ENCODE peak calls at places on chromosomes 7 and 10, in seven cellular contexts. Z is astrocyte, X is heart right ventricle, V is ovary, H is stomach, D is testis, K is PC-9. L is an unnamed sample. For H3K4me1, the result is how much of the 10 kb centered on the place peaks cover.

GRCh38 chr7:78017621-78018100 is 219.1 kb downstream of the PHTF2 start:
- DNase-seq in H (no peak), V (no peak), X (no peak), K (no peak), D (no peak), Z (no peak), L (no peak)

GRCh38 chr7:100852048-100852872 is at the start of gene SLC12A9:
- DNase-seq in K (peak), Z (peak), D (peak), H (peak), V (peak), X (peak), L (peak)

GRCh38 chr7:84204655-84205054 is 10.1 kb upstream of the SEMA3A start:
- DNase-seq in V (no peak), H (no peak), K (no peak), X (no peak), D (no peak), Z (peak), L (no peak)

GRCh38 chr7:149778696-149779501 is 5.5 kb upstream of the ZNF467 start:
- DNase-seq in V (no peak), K (no peak), H (no peak), D (no peak), X (no peak), Z (no peak), L (no peak)

GRCh38 chr7:1512781-1513656 is 8.8 kb upstream of the INTS1 start:
- DNase-seq in X (peak), K (peak), H (peak), Z (peak), D (no peak), V (no peak), L (peak)

GRCh38 chr7:31788445-31788844 is 101.4 kb downstream of the PPP1R17 start:
- DNase-seq in K (no peak), Z (peak), H (no peak), D (no peak), V (no peak), X (no peak), L (no peak)

GRCh38 chr7:27142562-27143021 is 889 bp downstream of the HOXA5 start:
- DNase-seq in H (no peak), X (no peak), V (no peak), Z (no peak), K (no peak), D (peak), L (no peak)

GRCh38 chr7:41702635-41703371 is at the start of gene INHBA:
- DNase-seq in X (peak), K (peak), D (no peak), Z (peak), V (no peak), H (no peak), L (peak)

GRCh38 chr7:130994378-130995115 is 260.5 kb upstream of the KLF14 start:
- DNase-seq in K (no peak), Z (peak), D (peak), H (peak), X (peak), V (peak), L (no peak)

GRCh38 chr10:97676770-97677581 is 10.1 kb downstream of the AVPI1 start:
- DNase-seq in K (peak), X (no peak), D (peak), V (no peak), H (peak), Z (no peak), L (peak)

GRCh38 chr7:93092757-93093370 is 24.9 kb downstream of the SAMD9 start:
- DNase-seq in X (no peak), V (no peak), K (no peak), D (no peak), Z (peak), H (no peak), L (peak)

GRCh38 chr10:100864981-100865380 is 47.8 kb upstream of the SLF2 start:
- DNase-seq in X (no peak), V (no peak), Z (no peak), H (peak), D (no peak), K (no peak), L (no peak)

GRCh38 chr10:124092270-124093075 is 925 bp downstream of the CHST15 start:
- DNase-seq in X (peak), H (peak), D (peak), K (peak), Z (peak), V (peak), L (peak)

GRCh38 chr10:122142652-122143237 is 128.4 kb upstream of the BTBD16 start:
- DNase-seq in V (no peak), H (peak), Z (no peak), K (no peak), X (peak), D (peak), L (no peak)

GRCh38 chr10:78742406-78742729 is 326.4 kb upstream of the ZMIZ1 start:
- DNase-seq in X (no peak), K (no peak), Z (no peak), V (no peak), H (no peak), D (no peak), L (no peak)
- H3K4me1 ChIP-seq in X (half or more), K (under half), Z (under half), V (under half), H (under half), D (under half), L (under half)

DNA sequence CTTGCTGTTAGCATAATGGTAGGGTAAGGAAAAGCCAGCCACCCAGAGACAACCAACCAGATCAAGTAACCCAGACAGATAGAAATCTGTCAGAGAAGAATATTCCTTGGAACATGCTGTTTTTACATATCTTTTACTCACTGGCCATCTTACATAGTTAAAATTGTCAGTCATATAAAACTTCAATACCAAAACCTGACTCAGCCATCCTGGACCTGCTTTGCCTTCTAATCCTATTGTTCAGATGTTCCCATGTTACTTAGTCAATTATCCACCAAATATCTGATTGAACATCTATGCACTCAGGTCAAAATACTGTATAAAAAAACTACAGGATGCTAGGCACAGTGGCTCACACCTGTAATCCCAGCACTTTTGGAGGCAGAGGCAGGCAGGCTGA is 466.5 kb upstream of the NRP1 start:
- DNase-seq in V (no peak), K (no peak), H (no peak), X (no peak), Z (no peak), D (no peak), L (peak)
- H3K4me1 ChIP-seq in V (under half), K (under half), H (under half), X (under half), Z (under half), D (under half), L (under half)

GRCh38 chr10:71831646-71832552 is 19.2 kb downstream of the PSAP start:
- DNase-seq in K (peak), Z (peak), H (peak), D (no peak), V (no peak), X (no peak), L (peak)

GRCh38 chr10:71835671-71836593 is 15.1 kb downstream of the PSAP start:
- DNase-seq in Z (peak), V (peak), X (peak), H (peak), K (no peak), D (peak), L (no peak)

GRCh38 chr10:71834343-71834674 is 16.7 kb downstream of the PSAP start:
- DNase-seq in V (no peak), H (no peak), X (no peak), D (no peak), Z (no peak), K (no peak), L (no peak)

GRCh38 chr10:71832967-71833366 is 18.1 kb downstream of the PSAP start:
- DNase-seq in X (no peak), H (no peak), V (no peak), Z (no peak), K (no peak), D (no peak), L (no peak)

DNA sequence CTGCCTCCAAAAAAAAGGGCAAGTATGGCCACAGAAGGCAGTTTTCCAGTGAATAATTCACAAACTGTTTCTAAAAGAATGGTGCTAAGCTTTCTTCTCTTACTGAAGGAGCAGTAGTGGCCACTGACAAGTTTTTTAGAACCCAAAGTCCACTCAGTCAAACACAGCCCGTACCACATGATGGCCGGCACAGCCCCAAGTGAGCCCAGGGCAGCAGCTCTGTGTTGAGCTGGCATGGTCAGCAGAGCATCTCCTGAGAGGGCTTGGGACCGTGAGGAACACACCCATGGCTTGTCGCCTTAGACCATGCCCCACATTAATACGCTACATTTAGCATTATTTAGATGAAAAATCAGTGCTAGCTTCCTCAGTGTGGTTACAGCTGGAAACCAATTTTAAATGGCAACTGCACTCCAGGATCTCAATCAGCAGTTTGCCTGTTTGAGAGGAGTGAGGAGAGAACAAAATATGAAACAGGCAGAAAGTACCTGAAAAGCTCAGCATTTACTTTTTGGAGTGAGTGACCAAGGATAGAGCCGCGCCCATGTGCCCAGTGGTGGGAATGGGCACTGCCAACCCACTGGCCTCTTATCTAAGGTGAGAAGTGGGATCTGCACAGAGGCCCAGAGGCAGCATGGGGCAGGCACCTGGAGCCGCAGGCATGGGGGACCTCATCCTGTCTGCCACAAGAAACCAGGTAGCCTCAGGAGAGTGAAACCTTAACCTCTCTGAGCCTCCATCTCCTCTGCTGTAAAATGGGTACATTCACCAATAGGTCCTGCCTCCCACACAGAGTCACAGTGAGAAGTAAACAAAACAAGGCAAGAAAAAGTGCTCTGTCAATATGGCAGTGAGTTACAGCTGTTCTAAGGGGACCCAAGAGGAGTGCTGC is 17.4 kb downstream of the PSAP start:
- DNase-seq in Z (no peak), K (no peak), X (no peak), D (no peak), V (no peak), H (no peak), L (no peak)
- H3K4me1 ChIP-seq in Z (under half), K (under half), X (half or more), D (under half), V (under half), H (under half), L (under half)

DNA sequence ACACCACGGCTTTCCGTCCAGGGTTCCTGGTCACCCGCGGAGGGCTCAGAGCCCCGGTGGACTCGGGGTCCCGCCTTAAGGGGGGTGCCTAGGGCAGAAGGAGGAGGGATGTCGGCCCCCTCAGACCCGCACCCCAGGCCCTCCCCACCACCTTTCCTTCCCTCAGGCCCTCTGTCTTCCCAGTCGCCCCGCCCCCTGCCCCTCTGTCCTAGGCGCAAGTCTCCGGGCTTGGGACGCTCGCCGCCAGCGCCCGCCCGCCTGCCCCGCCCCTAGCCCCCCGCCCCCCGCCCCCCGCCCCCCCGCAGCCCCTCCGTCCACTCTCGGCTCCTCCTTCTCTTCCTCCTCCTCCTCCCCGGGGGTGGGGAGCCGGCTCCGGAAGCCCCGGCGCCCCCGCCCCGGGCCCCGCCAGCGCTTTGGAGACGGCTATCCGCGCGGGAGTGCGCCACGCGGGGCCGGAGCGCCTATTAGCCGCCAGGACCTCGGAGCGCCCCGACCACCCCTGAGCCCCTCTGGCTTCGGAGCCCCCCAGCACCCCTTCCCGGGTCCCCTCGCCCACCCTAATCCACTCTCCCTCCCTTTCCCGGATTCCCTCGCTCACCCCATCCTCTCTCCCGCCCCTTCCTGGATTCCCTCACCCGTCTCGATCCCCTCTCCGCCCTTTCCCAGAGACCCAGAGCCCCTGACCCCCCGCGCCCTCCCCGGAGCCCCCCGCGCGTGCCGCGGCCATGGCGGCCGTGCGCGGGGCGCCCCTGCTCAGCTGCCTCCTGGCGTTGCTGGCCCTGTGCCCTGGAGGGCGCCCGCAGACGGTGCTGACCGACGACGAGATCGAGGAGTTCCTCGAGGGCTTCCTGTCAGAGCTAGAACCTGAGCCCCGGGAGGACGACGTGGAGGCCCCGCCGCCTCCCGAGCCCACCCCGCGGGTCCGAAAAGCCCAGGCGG is at the start of gene AEBP1:
- DNase-seq in Z (peak), H (no peak), D (no peak), K (no peak), V (peak), X (peak), L (no peak)
- H3K4me1 ChIP-seq in Z (under half), H (under half), D (under half), K (under half), V (under half), X (under half), L (under half)

GRCh38 chr10:49056356-49056755 is 59.0 kb downstream of the VSTM4 start:
- DNase-seq in D (no peak), V (no peak), Z (no peak), K (no peak), H (no peak), X (no peak), L (no peak)
- H3K4me1 ChIP-seq in D (half or more), V (under half), Z (under half), K (under half), H (under half), X (half or more), L (under half)

GRCh38 chr7:102942883-102943261 is 30.1 kb downstream of the LRRC17 start:
- DNase-seq in H (no peak), X (no peak), D (no peak), V (no peak), K (no peak), Z (no peak), L (no peak)

GRCh38 chr7:102943425-102944169 is 30.8 kb downstream of the LRRC17 start:
- DNase-seq in D (no peak), Z (no peak), V (no peak), X (no peak), K (no peak), H (no peak), L (no peak)

GRCh38 chr7:102938679-102939078 is 25.9 kb downstream of the LRRC17 start:
- DNase-seq in H (no peak), K (no peak), D (no peak), Z (no peak), V (no peak), X (no peak), L (no peak)

GRCh38 chr7:102944241-102944640 is 31.4 kb downstream of the LRRC17 start:
- DNase-seq in D (no peak), K (no peak), X (no peak), H (no peak), Z (peak), V (no peak), L (no peak)

DNA sequence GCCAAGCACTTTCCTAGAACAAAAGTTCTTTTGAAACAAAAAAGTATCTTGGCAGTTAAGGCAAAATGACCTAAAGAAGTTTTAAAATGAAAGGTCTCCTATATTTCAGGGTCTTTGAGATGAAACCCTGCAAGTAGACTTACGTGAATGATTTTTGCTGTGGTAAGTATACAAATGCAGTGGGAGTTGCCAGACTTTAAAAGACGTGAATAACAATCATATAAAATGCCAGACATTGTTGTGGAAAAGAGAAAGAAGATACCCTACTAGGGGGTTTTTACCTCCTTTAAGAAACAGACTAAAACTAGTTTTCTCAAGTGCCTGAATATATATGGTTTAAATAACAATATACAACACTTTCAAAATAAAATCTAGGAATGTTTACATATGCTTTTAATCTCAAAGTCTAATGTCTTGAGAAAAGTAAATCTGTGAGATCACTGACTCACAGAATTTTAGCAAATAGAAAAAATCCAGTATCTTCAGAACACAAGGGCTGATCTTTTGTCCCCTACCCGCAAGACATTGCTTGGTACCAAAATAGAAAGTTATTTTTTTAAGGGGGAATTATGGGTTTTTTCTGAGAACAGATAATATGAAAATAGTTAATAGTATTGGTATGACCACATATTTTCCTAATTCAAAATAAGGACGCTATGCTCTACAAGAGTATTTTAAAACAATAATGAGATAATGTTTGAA is 29.5 kb downstream of the LRRC17 start:
- DNase-seq in V (no peak), K (no peak), Z (no peak), D (no peak), H (no peak), X (no peak), L (no peak)
- H3K4me1 ChIP-seq in V (under half), K (under half), Z (under half), D (under half), H (under half), X (under half), L (under half)

GRCh38 chr10:96259884-96260511 is 11.4 kb downstream of the BLNK start:
- DNase-seq in D (no peak), Z (no peak), H (no peak), V (no peak), K (no peak), X (no peak), L (no peak)

GRCh38 chr10:96257944-96258343 is 13.4 kb downstream of the BLNK start:
- DNase-seq in Z (no peak), X (peak), D (no peak), V (no peak), K (no peak), H (no peak), L (no peak)

GRCh38 chr10:96261132-96261531 is 10.2 kb downstream of the BLNK start:
- DNase-seq in H (no peak), X (no peak), K (no peak), D (no peak), V (no peak), Z (no peak), L (no peak)

GRCh38 chr10:96261930-96262329 is 9.4 kb downstream of the BLNK start:
- DNase-seq in H (peak), K (no peak), D (no peak), Z (no peak), V (no peak), X (no peak), L (no peak)

GRCh38 chr10:96259150-96259549 is 12.2 kb downstream of the BLNK start:
- DNase-seq in V (no peak), X (no peak), H (no peak), Z (no peak), D (no peak), K (no peak), L (no peak)
- H3K4me1 ChIP-seq in V (under half), X (under half), H (under half), Z (under half), D (under half), K (under half), L (under half)

L was measured in foreskin keratinocyte.